ENCODE peak calls at places on chromosomes 16 and 17, in six cellular contexts. T is fibroblast of lung; R is foreskin keratinocyte; U is CD8-positive, alpha-beta memory T cell; N is ascending aorta; I is RWPE2. C is an unnamed sample.

GRCh38 chr17:19724501-19725420 is 8.4 kb upstream of the SLC47A2 start:
- DNase-seq in R (no peak), I (peak), N (peak), T (peak), U (peak), C (peak)

GRCh38 chr16:78984887-78985464 is 615.6 kb downstream of the MAF start:
- DNase-seq in U (no peak), T (no peak), I (no peak), N (no peak), R (no peak), C (no peak)

GRCh38 chr17:78034429-78035091 is 76.1 kb downstream of the TNRC6C start:
- DNase-seq in N (no peak), I (no peak), R (peak), T (peak), U (no peak), C (no peak)

GRCh38 chr17:80007009-80007752 is 28.5 kb downstream of the TBC1D16 start:
- DNase-seq in U (no peak), T (no peak), I (peak), R (no peak), N (no peak), C (no peak)

GRCh38 chr17:42472709-42473521 is 14.2 kb downstream of the ATP6V0A1 start:
- DNase-seq in I (no peak), U (no peak), T (peak), R (no peak), N (no peak), C (peak)

GRCh38 chr16:83900611-83901010 is 1.7 kb downstream of the MLYCD start:
- DNase-seq in I (no peak), T (peak), U (no peak), R (no peak), N (no peak), C (no peak)

GRCh38 chr17:43373343-43373742 is 25.4 kb upstream of the ARL4D start:
- DNase-seq in N (no peak), T (no peak), I (no peak), U (no peak), R (no peak), C (no peak)

GRCh38 chr16:30697264-30698138 is 1.5 kb upstream of the SRCAP start:
- DNase-seq in U (no peak), I (no peak), T (peak), R (no peak), N (no peak), C (peak)

GRCh38 chr17:58913971-58914769 is 158.5 kb downstream of the PPM1E start:
- DNase-seq in U (no peak), T (peak), I (no peak), R (no peak), N (no peak), C (no peak)

GRCh38 chr17:67210915-67211314 is 34.1 kb downstream of the HELZ start:
- DNase-seq in N (no peak), R (no peak), U (no peak), I (no peak), T (no peak), C (no peak)

GRCh38 chr16:85810742-85811115 is 11.2 kb downstream of the COX4I1 start:
- DNase-seq in I (no peak), T (no peak), U (no peak), N (peak), R (no peak), C (no peak)

GRCh38 chr16:52480237-52480636 is 66.7 kb downstream of the TOX3 start:
- DNase-seq in U (no peak), R (no peak), I (no peak), N (no peak), T (no peak), C (no peak)

GRCh38 chr17:75783069-75783783 is 1.4 kb upstream of the UNK start:
- DNase-seq in N (no peak), I (no peak), R (peak), T (peak), U (peak), C (no peak)

GRCh38 chr16:66521951-66522771 is 27.8 kb downstream of the TK2 start:
- DNase-seq in R (peak), I (no peak), T (peak), N (no peak), U (peak), C (no peak)

GRCh38 chr17:2122641-2123302 is 67.9 kb downstream of the HIC1 start:
- DNase-seq in I (no peak), N (peak), R (peak), U (no peak), T (peak), C (no peak)

GRCh38 chr17:29568331-29569244 is at the start of gene TP53I13:
- DNase-seq in N (peak), T (peak), U (peak), I (peak), R (peak), C (peak)

GRCh38 chr17:65627892-65628622 is 66.6 kb upstream of the AXIN2 start:
- DNase-seq in T (peak), I (no peak), N (peak), U (no peak), R (peak), C (peak)

GRCh38 chr17:67007266-67007665 is 37.1 kb upstream of the CACNG1 start:
- DNase-seq in T (no peak), U (no peak), R (no peak), N (no peak), I (no peak), C (no peak)

GRCh38 chr16:8848939-8849391 is 19.8 kb downstream of the CARHSP1 start:
- DNase-seq in R (peak), U (no peak), T (peak), I (peak), N (no peak), C (peak)

GRCh38 chr17:42675984-42676423 is 790 bp downstream of the PLEKHH3 start:
- DNase-seq in R (no peak), N (peak), T (peak), U (no peak), I (no peak), C (no peak)

GRCh38 chr17:41492771-41493170 is 3.1 kb upstream of the KRT36 start:
- DNase-seq in T (peak), N (no peak), U (no peak), I (no peak), R (no peak), C (no peak)

GRCh38 chr17:14373587-14374259 is 72.8 kb downstream of the HS3ST3B1 start:
- DNase-seq in R (peak), T (no peak), U (no peak), N (no peak), I (no peak), C (no peak)

GRCh38 chr17:62724398-62725146 is 83.5 kb downstream of the MARCHF10 start:
- DNase-seq in R (peak), N (no peak), T (no peak), U (peak), I (no peak), C (peak)

GRCh38 chr16:6247771-6248170 is 1084.9 kb upstream of the RBFOX1 start:
- DNase-seq in U (no peak), R (no peak), N (no peak), T (no peak), I (no peak), C (no peak)

GRCh38 chr16:10584956-10585561 is 4.7 kb upstream of the EMP2 start:
- DNase-seq in R (no peak), T (peak), I (no peak), N (no peak), U (no peak), C (no peak)

GRCh38 chr16:80828495-80828894 is 24.1 kb upstream of the CDYL2 start:
- DNase-seq in I (no peak), N (no peak), T (no peak), U (no peak), R (no peak), C (no peak)

GRCh38 chr16:20325005-20325404 is 2.3 kb downstream of the GP2 start:
- DNase-seq in R (no peak), I (no peak), U (no peak), N (no peak), T (no peak), C (no peak)

GRCh38 chr17:64357191-64357981 is 33.3 kb downstream of the PECAM1 start:
- DNase-seq in N (no peak), T (peak), U (no peak), R (no peak), I (peak), C (peak)

GRCh38 chr16:83402160-83402794 is 405.5 kb upstream of the HSBP1 start:
- DNase-seq in N (no peak), R (peak), T (peak), U (no peak), I (no peak), C (no peak)

GRCh38 chr17:68292689-68293040 is 1.4 kb downstream of the ARSG start:
- DNase-seq in I (no peak), R (no peak), T (no peak), U (no peak), N (no peak), C (no peak)
- H3K27ac ChIP-seq in I (no peak), R (no peak), T (no peak), U (peak), N (no peak), C (no peak)

DNA sequence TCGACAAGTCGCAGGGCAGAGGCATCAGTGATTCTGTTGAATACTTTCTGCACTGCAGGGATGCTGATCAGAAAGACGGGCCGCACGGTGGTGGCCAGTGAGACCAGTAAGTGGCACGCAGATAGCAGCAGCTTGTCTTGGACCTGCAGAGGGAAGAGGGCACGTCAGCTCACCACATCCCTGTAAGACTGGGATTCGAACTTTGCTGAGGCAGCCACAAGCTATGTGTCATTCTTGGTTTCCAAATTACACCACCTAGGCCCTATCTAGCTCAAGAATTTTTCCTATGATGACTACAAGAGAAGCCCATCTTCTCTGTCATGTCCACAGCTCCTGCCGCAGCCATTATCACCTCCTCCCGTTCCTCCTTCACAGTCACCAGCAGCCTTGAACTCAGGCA is 49.4 kb upstream of the GSG1L start:
- DNase-seq in T (no peak), I (no peak), N (no peak), U (no peak), R (no peak), C (no peak)
- H3K27ac ChIP-seq in T (no peak), I (no peak), N (no peak), U (no peak), R (no peak), C (peak)

DNA sequence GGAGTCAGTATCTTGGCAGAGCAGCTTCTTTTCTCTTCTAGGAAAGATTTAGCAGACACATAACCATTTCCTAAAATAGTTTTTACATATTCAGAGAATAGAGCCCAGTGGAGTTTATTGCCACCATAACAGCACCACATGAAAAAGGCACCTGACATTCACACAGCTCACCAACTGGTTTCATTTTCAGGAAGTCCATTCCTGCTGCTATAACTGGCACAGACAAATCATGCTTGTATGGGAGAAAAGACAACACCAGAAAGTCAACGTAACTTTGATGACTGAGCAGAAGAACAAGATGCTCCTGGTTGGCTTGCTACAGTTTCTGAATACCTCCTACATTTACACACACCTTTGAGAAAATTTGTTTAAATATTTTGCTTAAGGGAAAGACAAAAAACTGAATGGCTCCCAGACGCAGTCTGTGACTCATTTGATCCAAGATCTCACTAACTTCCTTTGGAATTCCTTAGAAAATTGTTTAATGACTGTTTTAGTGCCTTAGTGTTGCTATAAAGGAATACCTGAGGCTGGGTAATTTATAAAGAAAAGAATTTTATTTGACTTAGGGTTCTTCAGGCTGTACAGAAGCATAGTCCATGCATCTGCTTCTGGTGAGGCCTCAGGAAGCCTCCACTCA is 1380.6 kb downstream of the CDH8 start:
- DNase-seq in N (no peak), U (no peak), I (no peak), R (peak), T (peak), C (no peak)
- H3K27ac ChIP-seq in N (no peak), U (no peak), I (peak), R (no peak), T (no peak), C (no peak)

GRCh38 chr16:643050-643368 is 1.4 kb downstream of the MCRIP2 start:
- DNase-seq in R (no peak), N (no peak), T (no peak), I (no peak), U (no peak), C (no peak)
- H3K27ac ChIP-seq in R (no peak), N (peak), T (no peak), I (peak), U (peak), C (peak)

GRCh38 chr17:53837131-53837530 is 14.4 kb downstream of the KIF2B start:
- DNase-seq in N (no peak), R (no peak), T (peak), I (no peak), U (no peak), C (no peak)
- H3K27ac ChIP-seq in N (no peak), R (no peak), T (no peak), I (no peak), U (no peak), C (no peak)

GRCh38 chr17:70168979-70169706 is at the start of gene KCNJ2:
- DNase-seq in R (peak), N (peak), T (peak), U (peak), I (peak), C (peak)

GRCh38 chr17:70172449-70172848 is 3.1 kb downstream of the KCNJ2 start:
- DNase-seq in R (no peak), U (no peak), I (no peak), T (peak), N (no peak), C (no peak)

GRCh38 chr17:70171159-70171558 is 1.8 kb downstream of the KCNJ2 start:
- DNase-seq in R (no peak), T (no peak), N (no peak), I (no peak), U (no peak), C (no peak)

GRCh38 chr17:70168044-70168978 is 1.0 kb upstream of the KCNJ2 start:
- DNase-seq in I (no peak), R (peak), N (peak), U (no peak), T (peak), C (no peak)

DNA sequence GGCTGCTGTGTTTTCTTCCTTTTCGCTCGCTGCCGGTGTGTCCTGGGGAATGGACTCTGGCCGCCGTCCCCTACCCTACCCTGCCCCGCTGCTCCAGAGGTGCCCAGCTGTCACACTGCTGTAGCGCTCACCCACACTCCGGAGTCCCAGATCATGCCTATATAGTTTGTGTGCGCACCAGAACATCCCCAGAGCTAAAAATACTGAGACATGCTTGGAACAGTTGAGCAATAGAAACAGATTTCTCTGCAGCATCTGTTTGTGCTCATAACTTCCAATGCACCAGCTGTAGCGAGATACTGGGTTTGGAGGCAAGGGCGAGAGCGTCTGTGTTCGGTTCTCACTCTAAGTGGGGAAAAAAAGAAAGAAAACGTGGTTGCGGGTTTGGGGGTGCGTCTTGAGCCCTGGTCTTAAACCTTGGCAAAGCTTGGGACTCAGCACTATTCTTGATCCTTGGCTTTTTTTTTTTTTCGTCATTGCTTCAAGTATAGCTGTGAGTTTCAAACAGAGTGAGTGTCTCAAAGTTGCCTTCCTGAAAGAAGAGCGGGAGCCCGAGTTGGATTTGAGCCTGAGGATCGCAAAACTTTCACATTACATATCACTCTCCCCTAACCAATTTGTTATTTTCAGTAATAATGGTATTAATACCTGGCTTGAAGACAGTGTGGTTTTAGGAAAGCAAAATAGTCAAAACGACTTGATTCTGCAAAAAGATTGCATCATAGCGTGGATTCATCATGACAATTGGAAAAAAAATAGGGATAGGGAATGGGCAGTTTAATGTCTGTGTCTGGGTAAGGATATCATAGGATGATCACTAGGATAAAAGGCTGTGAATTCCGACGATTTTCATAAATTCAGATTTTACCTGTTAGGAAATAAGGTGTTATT is 620 bp downstream of the KCNJ2 start:
- DNase-seq in R (no peak), U (no peak), T (peak), I (no peak), N (no peak), C (no peak)
- H3K27ac ChIP-seq in R (no peak), U (no peak), T (peak), I (no peak), N (no peak), C (peak)

GRCh38 chr17:17538417-17539391 is 42.5 kb upstream of the RASD1 start:
- DNase-seq in N (no peak), I (no peak), U (no peak), R (no peak), T (peak), C (no peak)
- H3K27ac ChIP-seq in N (no peak), I (no peak), U (no peak), R (no peak), T (no peak), C (no peak)

GRCh38 chr16:11674818-11675560 is 6.7 kb downstream of the SNN start:
- DNase-seq in R (no peak), I (no peak), N (no peak), U (no peak), T (peak), C (peak)
- H3K27ac ChIP-seq in R (no peak), I (peak), N (peak), U (no peak), T (no peak), C (peak)

DNA sequence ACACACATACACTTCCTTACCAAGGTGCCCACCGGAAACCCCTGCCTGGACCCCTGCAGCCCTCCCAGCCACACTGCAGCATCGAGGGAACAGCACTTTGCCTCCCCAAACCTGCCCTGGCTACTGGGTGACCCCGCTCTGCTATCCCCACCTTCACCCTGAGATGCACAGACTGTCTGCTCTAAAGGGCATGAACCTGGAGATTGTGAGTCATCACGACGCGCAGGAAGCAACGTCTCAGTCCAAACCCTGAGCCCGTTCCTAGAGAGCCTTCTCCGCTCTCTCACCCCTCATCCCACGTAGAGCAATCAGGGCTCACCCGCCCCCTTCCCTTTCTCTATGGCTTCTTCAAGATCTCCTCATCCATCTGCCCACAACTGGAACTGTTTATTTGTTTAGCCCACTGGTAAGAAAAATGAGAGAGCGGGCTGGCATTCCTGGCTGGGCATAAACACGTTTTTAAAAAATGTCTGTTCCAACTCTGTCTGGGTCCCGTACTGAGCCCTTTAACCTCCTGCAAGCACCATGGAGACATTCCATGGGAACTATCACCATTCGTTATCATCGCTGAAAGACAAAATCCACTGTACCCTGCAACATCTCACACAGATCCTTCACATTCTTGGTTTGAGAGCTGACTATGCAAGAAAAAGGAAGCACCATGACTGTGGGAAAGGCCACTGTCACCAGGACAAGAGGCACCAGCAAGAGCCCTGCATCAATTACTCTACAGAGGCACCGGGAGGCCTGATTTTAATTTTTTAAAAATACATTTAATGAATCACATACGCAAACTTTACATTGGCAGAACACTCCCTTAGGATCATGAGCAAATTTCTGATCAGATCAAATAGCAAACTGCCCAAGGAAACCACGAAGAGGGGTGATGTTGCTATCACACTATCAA is 28.2 kb downstream of the ZFHX3 start:
- DNase-seq in R (no peak), U (no peak), N (peak), I (no peak), T (peak), C (peak)
- H3K27ac ChIP-seq in R (no peak), U (no peak), N (peak), I (peak), T (peak), C (peak)

C was measured in RWPE1.